ENCODE peak calls at places on chromosomes 1 and 21, in six cellular contexts. One of them, this sample, is unnamed.

GRCh38 chr1:209554761-209555611 is 28.5 kb upstream of the CAMK1G start:
- DNase-seq in amygdala: no peak
- DNase-seq in posterior cingulate gyrus: no peak
- DNase-seq in A549: no peak
- DNase-seq in stimulated activated CD8-positive, alpha-beta memory T cell treated with anti-CD3 and anti-CD28 coated beads, Interleukin-4, amount 100 ng/mL, for 24 hours: no peak
- DNase-seq in kidney glomerular epithelial cell: no peak
- DNase-seq in this sample: peak

GRCh38 chr1:10450156-10450801 is 448 bp downstream of the CORT start:
- DNase-seq in amygdala: no peak
- DNase-seq in posterior cingulate gyrus: no peak
- DNase-seq in A549: no peak
- DNase-seq in stimulated activated CD8-positive, alpha-beta memory T cell treated with anti-CD3 and anti-CD28 coated beads, Interleukin-4, amount 100 ng/mL, for 24 hours: no peak
- DNase-seq in kidney glomerular epithelial cell: no peak
- DNase-seq in this sample: no peak

GRCh38 chr1:64595871-64596515 is 126.1 kb downstream of the CACHD1 start:
- DNase-seq in amygdala: no peak
- DNase-seq in posterior cingulate gyrus: no peak
- DNase-seq in A549: peak
- DNase-seq in stimulated activated CD8-positive, alpha-beta memory T cell treated with anti-CD3 and anti-CD28 coated beads, Interleukin-4, amount 100 ng/mL, for 24 hours: no peak
- DNase-seq in kidney glomerular epithelial cell: no peak
- DNase-seq in this sample: no peak

GRCh38 chr1:234260578-234260977 is 112.7 kb upstream of the COA6 start:
- DNase-seq in amygdala: no peak
- DNase-seq in posterior cingulate gyrus: no peak
- DNase-seq in A549: no peak
- DNase-seq in stimulated activated CD8-positive, alpha-beta memory T cell treated with anti-CD3 and anti-CD28 coated beads, Interleukin-4, amount 100 ng/mL, for 24 hours: no peak
- DNase-seq in kidney glomerular epithelial cell: no peak
- DNase-seq in this sample: peak

GRCh38 chr1:89757532-89757931 is 63.3 kb upstream of the LRRC8D start:
- DNase-seq in amygdala: no peak
- DNase-seq in posterior cingulate gyrus: no peak
- DNase-seq in A549: no peak
- DNase-seq in stimulated activated CD8-positive, alpha-beta memory T cell treated with anti-CD3 and anti-CD28 coated beads, Interleukin-4, amount 100 ng/mL, for 24 hours: peak
- DNase-seq in kidney glomerular epithelial cell: no peak
- DNase-seq in this sample: peak

GRCh38 chr1:201883786-201884185 is 4.9 kb upstream of the SHISA4 start:
- DNase-seq in amygdala: no peak
- DNase-seq in posterior cingulate gyrus: no peak
- DNase-seq in A549: no peak
- DNase-seq in stimulated activated CD8-positive, alpha-beta memory T cell treated with anti-CD3 and anti-CD28 coated beads, Interleukin-4, amount 100 ng/mL, for 24 hours: no peak
- DNase-seq in kidney glomerular epithelial cell: no peak
- DNase-seq in this sample: peak

GRCh38 chr1:206735553-206736031 is 35.0 kb upstream of the IL19 start:
- DNase-seq in amygdala: peak
- DNase-seq in posterior cingulate gyrus: no peak
- DNase-seq in A549: no peak
- DNase-seq in stimulated activated CD8-positive, alpha-beta memory T cell treated with anti-CD3 and anti-CD28 coated beads, Interleukin-4, amount 100 ng/mL, for 24 hours: no peak
- DNase-seq in kidney glomerular epithelial cell: no peak
- DNase-seq in this sample: no peak

GRCh38 chr21:39675595-39675994 is 62.9 kb downstream of the B3GALT5 start:
- DNase-seq in amygdala: no peak
- DNase-seq in posterior cingulate gyrus: no peak
- DNase-seq in A549: no peak
- DNase-seq in stimulated activated CD8-positive, alpha-beta memory T cell treated with anti-CD3 and anti-CD28 coated beads, Interleukin-4, amount 100 ng/mL, for 24 hours: no peak
- DNase-seq in kidney glomerular epithelial cell: no peak
- DNase-seq in this sample: no peak

GRCh38 chr1:9047019-9047418 is 20.8 kb upstream of the SLC2A7 start:
- DNase-seq in amygdala: no peak
- DNase-seq in posterior cingulate gyrus: no peak
- DNase-seq in A549: no peak
- DNase-seq in stimulated activated CD8-positive, alpha-beta memory T cell treated with anti-CD3 and anti-CD28 coated beads, Interleukin-4, amount 100 ng/mL, for 24 hours: no peak
- DNase-seq in kidney glomerular epithelial cell: no peak
- DNase-seq in this sample: no peak

GRCh38 chr1:23558140-23558871 is 995 bp downstream of the ID3 start:
- DNase-seq in amygdala: no peak
- DNase-seq in posterior cingulate gyrus: no peak
- DNase-seq in A549: peak
- DNase-seq in stimulated activated CD8-positive, alpha-beta memory T cell treated with anti-CD3 and anti-CD28 coated beads, Interleukin-4, amount 100 ng/mL, for 24 hours: peak
- DNase-seq in kidney glomerular epithelial cell: peak
- DNase-seq in this sample: peak

GRCh38 chr1:247294282-247294681 is 37.4 kb downstream of the ZNF496 start:
- DNase-seq in amygdala: no peak
- DNase-seq in posterior cingulate gyrus: no peak
- DNase-seq in A549: no peak
- DNase-seq in stimulated activated CD8-positive, alpha-beta memory T cell treated with anti-CD3 and anti-CD28 coated beads, Interleukin-4, amount 100 ng/mL, for 24 hours: no peak
- DNase-seq in kidney glomerular epithelial cell: peak
- DNase-seq in this sample: no peak

GRCh38 chr1:167439301-167439988 is 78.9 kb downstream of the CD247 start:
- DNase-seq in amygdala: peak
- DNase-seq in posterior cingulate gyrus: peak
- DNase-seq in A549: peak
- DNase-seq in stimulated activated CD8-positive, alpha-beta memory T cell treated with anti-CD3 and anti-CD28 coated beads, Interleukin-4, amount 100 ng/mL, for 24 hours: no peak
- DNase-seq in kidney glomerular epithelial cell: peak
- DNase-seq in this sample: peak

GRCh38 chr1:159184201-159184600 is 12.8 kb downstream of the CADM3 start:
- DNase-seq in amygdala: no peak
- DNase-seq in posterior cingulate gyrus: no peak
- DNase-seq in A549: no peak
- DNase-seq in stimulated activated CD8-positive, alpha-beta memory T cell treated with anti-CD3 and anti-CD28 coated beads, Interleukin-4, amount 100 ng/mL, for 24 hours: no peak
- DNase-seq in kidney glomerular epithelial cell: no peak
- DNase-seq in this sample: no peak

GRCh38 chr21:32351428-32351827 is 41.4 kb downstream of the URB1 start:
- DNase-seq in amygdala: no peak
- DNase-seq in posterior cingulate gyrus: no peak
- DNase-seq in A549: no peak
- DNase-seq in stimulated activated CD8-positive, alpha-beta memory T cell treated with anti-CD3 and anti-CD28 coated beads, Interleukin-4, amount 100 ng/mL, for 24 hours: no peak
- DNase-seq in kidney glomerular epithelial cell: no peak
- DNase-seq in this sample: no peak

GRCh38 chr1:24707659-24708058 is 37.6 kb upstream of the CLIC4 start:
- DNase-seq in amygdala: no peak
- DNase-seq in posterior cingulate gyrus: no peak
- DNase-seq in A549: peak
- DNase-seq in stimulated activated CD8-positive, alpha-beta memory T cell treated with anti-CD3 and anti-CD28 coated beads, Interleukin-4, amount 100 ng/mL, for 24 hours: no peak
- DNase-seq in kidney glomerular epithelial cell: no peak
- DNase-seq in this sample: peak

GRCh38 chr1:158969855-158970254 is 38.5 kb downstream of the PYHIN1 start:
- DNase-seq in amygdala: no peak
- DNase-seq in posterior cingulate gyrus: no peak
- DNase-seq in A549: no peak
- DNase-seq in stimulated activated CD8-positive, alpha-beta memory T cell treated with anti-CD3 and anti-CD28 coated beads, Interleukin-4, amount 100 ng/mL, for 24 hours: no peak
- DNase-seq in kidney glomerular epithelial cell: no peak
- DNase-seq in this sample: no peak

GRCh38 chr1:183025782-183026774 is 2.9 kb downstream of the LAMC1 start:
- DNase-seq in amygdala: no peak
- DNase-seq in posterior cingulate gyrus: no peak
- DNase-seq in A549: no peak
- DNase-seq in stimulated activated CD8-positive, alpha-beta memory T cell treated with anti-CD3 and anti-CD28 coated beads, Interleukin-4, amount 100 ng/mL, for 24 hours: no peak
- DNase-seq in kidney glomerular epithelial cell: peak
- DNase-seq in this sample: no peak

GRCh38 chr21:43368685-43369084 is 58.2 kb downstream of the SIK1 start:
- DNase-seq in amygdala: no peak
- DNase-seq in posterior cingulate gyrus: no peak
- DNase-seq in A549: no peak
- DNase-seq in stimulated activated CD8-positive, alpha-beta memory T cell treated with anti-CD3 and anti-CD28 coated beads, Interleukin-4, amount 100 ng/mL, for 24 hours: no peak
- DNase-seq in kidney glomerular epithelial cell: no peak
- DNase-seq in this sample: no peak

GRCh38 chr1:1157033-1157365 is 16.7 kb upstream of the TTLL10 start:
- DNase-seq in amygdala: no peak
- DNase-seq in posterior cingulate gyrus: no peak
- DNase-seq in A549: no peak
- DNase-seq in stimulated activated CD8-positive, alpha-beta memory T cell treated with anti-CD3 and anti-CD28 coated beads, Interleukin-4, amount 100 ng/mL, for 24 hours: no peak
- DNase-seq in kidney glomerular epithelial cell: no peak
- DNase-seq in this sample: no peak

GRCh38 chr21:30256100-30256499 is 26.6 kb downstream of the KRTAP24-1 start:
- DNase-seq in amygdala: no peak
- DNase-seq in posterior cingulate gyrus: no peak
- DNase-seq in A549: no peak
- DNase-seq in stimulated activated CD8-positive, alpha-beta memory T cell treated with anti-CD3 and anti-CD28 coated beads, Interleukin-4, amount 100 ng/mL, for 24 hours: no peak
- DNase-seq in kidney glomerular epithelial cell: no peak
- DNase-seq in this sample: no peak

GRCh38 chr1:162062542-162063015 is 6.9 kb upstream of the NOS1AP start:
- DNase-seq in amygdala: no peak
- DNase-seq in posterior cingulate gyrus: no peak
- DNase-seq in A549: no peak
- DNase-seq in stimulated activated CD8-positive, alpha-beta memory T cell treated with anti-CD3 and anti-CD28 coated beads, Interleukin-4, amount 100 ng/mL, for 24 hours: no peak
- DNase-seq in kidney glomerular epithelial cell: no peak
- DNase-seq in this sample: no peak

GRCh38 chr1:240084337-240084736 is 7.3 kb upstream of the FMN2 start:
- DNase-seq in amygdala: no peak
- DNase-seq in posterior cingulate gyrus: no peak
- DNase-seq in A549: no peak
- DNase-seq in stimulated activated CD8-positive, alpha-beta memory T cell treated with anti-CD3 and anti-CD28 coated beads, Interleukin-4, amount 100 ng/mL, for 24 hours: no peak
- DNase-seq in kidney glomerular epithelial cell: no peak
- DNase-seq in this sample: no peak

GRCh38 chr1:172662464-172663109 is 3.7 kb downstream of the FASLG start:
- DNase-seq in amygdala: no peak
- DNase-seq in posterior cingulate gyrus: no peak
- DNase-seq in A549: no peak
- DNase-seq in stimulated activated CD8-positive, alpha-beta memory T cell treated with anti-CD3 and anti-CD28 coated beads, Interleukin-4, amount 100 ng/mL, for 24 hours: peak
- DNase-seq in kidney glomerular epithelial cell: peak
- DNase-seq in this sample: peak

GRCh38 chr1:54742262-54742661 is 22.1 kb downstream of the PARS2 start:
- DNase-seq in amygdala: no peak
- DNase-seq in posterior cingulate gyrus: no peak
- DNase-seq in A549: no peak
- DNase-seq in stimulated activated CD8-positive, alpha-beta memory T cell treated with anti-CD3 and anti-CD28 coated beads, Interleukin-4, amount 100 ng/mL, for 24 hours: no peak
- DNase-seq in kidney glomerular epithelial cell: no peak
- DNase-seq in this sample: no peak

GRCh38 chr1:65049941-65050713 is 83.8 kb upstream of the JAK1 start:
- DNase-seq in amygdala: no peak
- DNase-seq in posterior cingulate gyrus: no peak
- DNase-seq in A549: no peak
- DNase-seq in stimulated activated CD8-positive, alpha-beta memory T cell treated with anti-CD3 and anti-CD28 coated beads, Interleukin-4, amount 100 ng/mL, for 24 hours: no peak
- DNase-seq in kidney glomerular epithelial cell: no peak
- DNase-seq in this sample: no peak

GRCh38 chr1:90925928-90926869 is 95.6 kb downstream of the ZNF644 start:
- DNase-seq in amygdala: no peak
- DNase-seq in posterior cingulate gyrus: no peak
- DNase-seq in A549: peak
- DNase-seq in stimulated activated CD8-positive, alpha-beta memory T cell treated with anti-CD3 and anti-CD28 coated beads, Interleukin-4, amount 100 ng/mL, for 24 hours: no peak
- DNase-seq in kidney glomerular epithelial cell: peak
- DNase-seq in this sample: peak

GRCh38 chr1:226128487-226129075 is 58.0 kb downstream of the ACBD3 start:
- DNase-seq in amygdala: no peak
- DNase-seq in posterior cingulate gyrus: no peak
- DNase-seq in A549: peak
- DNase-seq in stimulated activated CD8-positive, alpha-beta memory T cell treated with anti-CD3 and anti-CD28 coated beads, Interleukin-4, amount 100 ng/mL, for 24 hours: no peak
- DNase-seq in kidney glomerular epithelial cell: no peak
- DNase-seq in this sample: no peak

GRCh38 chr1:32818804-32819541 is 1.5 kb downstream of the S100PBP start:
- DNase-seq in amygdala: no peak
- DNase-seq in posterior cingulate gyrus: no peak
- DNase-seq in A549: no peak
- DNase-seq in stimulated activated CD8-positive, alpha-beta memory T cell treated with anti-CD3 and anti-CD28 coated beads, Interleukin-4, amount 100 ng/mL, for 24 hours: no peak
- DNase-seq in kidney glomerular epithelial cell: no peak
- DNase-seq in this sample: peak

GRCh38 chr1:91653183-91653582 is 152.5 kb downstream of the CDC7 start:
- DNase-seq in amygdala: no peak
- DNase-seq in posterior cingulate gyrus: no peak
- DNase-seq in A549: no peak
- DNase-seq in stimulated activated CD8-positive, alpha-beta memory T cell treated with anti-CD3 and anti-CD28 coated beads, Interleukin-4, amount 100 ng/mL, for 24 hours: no peak
- DNase-seq in kidney glomerular epithelial cell: no peak
- DNase-seq in this sample: no peak

GRCh38 chr1:155179107-155180031 is 5.7 kb downstream of the TRIM46 start:
- DNase-seq in amygdala: no peak
- DNase-seq in posterior cingulate gyrus: no peak
- DNase-seq in A549: no peak
- DNase-seq in stimulated activated CD8-positive, alpha-beta memory T cell treated with anti-CD3 and anti-CD28 coated beads, Interleukin-4, amount 100 ng/mL, for 24 hours: no peak
- DNase-seq in kidney glomerular epithelial cell: no peak
- DNase-seq in this sample: no peak

GRCh38 chr1:221555689-221556433 is 186.0 kb downstream of the DUSP10 start:
- DNase-seq in amygdala: no peak
- DNase-seq in posterior cingulate gyrus: no peak
- DNase-seq in A549: no peak
- DNase-seq in stimulated activated CD8-positive, alpha-beta memory T cell treated with anti-CD3 and anti-CD28 coated beads, Interleukin-4, amount 100 ng/mL, for 24 hours: no peak
- DNase-seq in kidney glomerular epithelial cell: no peak
- DNase-seq in this sample: no peak

GRCh38 chr1:218394416-218394815 is 49.3 kb downstream of the TGFB2 start:
- DNase-seq in amygdala: no peak
- DNase-seq in posterior cingulate gyrus: no peak
- DNase-seq in A549: no peak
- DNase-seq in stimulated activated CD8-positive, alpha-beta memory T cell treated with anti-CD3 and anti-CD28 coated beads, Interleukin-4, amount 100 ng/mL, for 24 hours: no peak
- DNase-seq in kidney glomerular epithelial cell: no peak
- DNase-seq in this sample: no peak